ENCODE peak calls at places on chromosome 14, in five cellular contexts. Z is GM12865; C is natural killer cell treated with Interleukin-12 subunit alpha and Interleukin-12 subunit beta and Interleukin-15 and Interleukin-18, amount 100 ng/mL, for 72 hours; B is ascending aorta; T is dorsolateral prefrontal cortex. U is an unnamed sample.

GRCh38 chr14:96583605-96584041 is 81.4 kb downstream of the PAPOLA start:
- DNase-seq in C (no peak), Z (no peak), B (no peak), T (no peak), U (no peak)

GRCh38 chr14:65631040-65631439 is 218.5 kb downstream of the FUT8 start:
- DNase-seq in C (no peak), T (no peak), B (no peak), Z (no peak), U (peak; percentile 11)

GRCh38 chr14:68969278-68969677 is 9.8 kb downstream of the ACTN1 start:
- DNase-seq in Z (no peak), T (no peak), B (no peak), C (no peak), U (no peak)

GRCh38 chr14:33127531-33127930 is 188.9 kb downstream of the NPAS3 start:
- DNase-seq in Z (no peak), C (no peak), B (no peak), T (no peak), U (no peak)

GRCh38 chr14:55620277-55620676 is 40.3 kb downstream of the KTN1 start:
- DNase-seq in T (no peak), B (no peak), C (no peak), Z (no peak), U (no peak)

GRCh38 chr14:102654298-102654697 is 61.8 kb downstream of the RCOR1 start:
- DNase-seq in B (no peak), C (no peak), T (no peak), Z (no peak), U (no peak)

GRCh38 chr14:75049731-75050201 is 1.5 kb downstream of the MLH3 start:
- DNase-seq in C (no peak), Z (no peak), T (no peak), B (no peak), U (no peak)

GRCh38 chr14:75401356-75401755 is 26.5 kb upstream of the JDP2 start:
- DNase-seq in Z (no peak), C (no peak), T (no peak), B (peak; percentile 77), U (no peak)

GRCh38 chr14:38209572-38210159 is 2.0 kb downstream of the SSTR1 start:
- DNase-seq in T (no peak), B (no peak), Z (no peak), C (no peak), U (no peak)

U was measured in GM10248.